ENCODE peak calls at places on chromosomes 6 and 20, in five cellular contexts. One of them, this sample, is unnamed.
A peak's percentile ranks its signal among the peaks of the same experiment; 100 is the strongest.

GRCh38 chr6:108635505-108636226 is 74.9 kb downstream of the FOXO3 start:
- DNase-seq in PC-9: no peak
- DNase-seq in astrocyte: no peak
- DNase-seq in mesendoderm: no peak
- DNase-seq in neuronal stem cell: no peak
- DNase-seq in this sample: peak; percentile 33

GRCh38 chr20:53752583-53752970 is 158.9 kb upstream of the ZNF217 start:
- DNase-seq in PC-9: no peak
- DNase-seq in astrocyte: no peak
- DNase-seq in mesendoderm: no peak
- DNase-seq in neuronal stem cell: no peak
- DNase-seq in this sample: no peak

GRCh38 chr6:24982231-24982630 is 46.5 kb upstream of the RIPOR2 start:
- DNase-seq in PC-9: peak; percentile 74
- DNase-seq in astrocyte: peak; percentile 74
- DNase-seq in mesendoderm: no peak
- DNase-seq in neuronal stem cell: no peak
- DNase-seq in this sample: peak; percentile 32

GRCh38 chr20:50501970-50502745 is 8.0 kb upstream of the PTPN1 start:
- DNase-seq in PC-9: no peak
- DNase-seq in astrocyte: no peak
- DNase-seq in mesendoderm: no peak
- DNase-seq in neuronal stem cell: no peak
- DNase-seq in this sample: no peak

GRCh38 chr6:126535585-126535984 is 195.7 kb downstream of the CENPW start:
- DNase-seq in PC-9: no peak
- DNase-seq in astrocyte: peak; percentile 56
- DNase-seq in mesendoderm: no peak
- DNase-seq in neuronal stem cell: no peak
- DNase-seq in this sample: no peak

GRCh38 chr6:134287863-134288537 is 29.9 kb downstream of the SGK1 start:
- DNase-seq in PC-9: no peak
- DNase-seq in astrocyte: no peak
- DNase-seq in mesendoderm: no peak
- DNase-seq in neuronal stem cell: no peak
- DNase-seq in this sample: peak; percentile 45

GRCh38 chr6:89260310-89260709 is 43.2 kb upstream of the GABRR1 start:
- DNase-seq in PC-9: no peak
- DNase-seq in astrocyte: no peak
- DNase-seq in mesendoderm: no peak
- DNase-seq in neuronal stem cell: no peak
- DNase-seq in this sample: no peak

GRCh38 chr6:114281496-114281895 is 61.3 kb downstream of the HS3ST5 start:
- DNase-seq in PC-9: no peak
- DNase-seq in astrocyte: no peak
- DNase-seq in mesendoderm: peak; percentile 48
- DNase-seq in neuronal stem cell: no peak
- DNase-seq in this sample: no peak

GRCh38 chr20:48563191-48563884 is 264.5 kb downstream of the PREX1 start:
- DNase-seq in PC-9: no peak
- DNase-seq in astrocyte: no peak
- DNase-seq in mesendoderm: no peak
- DNase-seq in neuronal stem cell: no peak
- DNase-seq in this sample: no peak

GRCh38 chr6:139926711-139927110 is 552.3 kb upstream of the CITED2 start:
- DNase-seq in PC-9: no peak
- DNase-seq in astrocyte: peak; percentile 79
- DNase-seq in mesendoderm: no peak
- DNase-seq in neuronal stem cell: no peak
- DNase-seq in this sample: no peak
- H3K4me2 ChIP-seq in PC-9: no peak overlapping the region
- H3K4me2 ChIP-seq in astrocyte: peak overlapping the region; percentile 74
- H3K4me2 ChIP-seq in mesendoderm: no peak overlapping the region
- H3K4me2 ChIP-seq in neuronal stem cell: no peak overlapping the region
- H3K4me2 ChIP-seq in this sample: no peak overlapping the region

GRCh38 chr6:129659167-129659566 is 50.8 kb downstream of the ARHGAP18 start:
- DNase-seq in PC-9: no peak
- DNase-seq in astrocyte: no peak
- DNase-seq in mesendoderm: no peak
- DNase-seq in neuronal stem cell: no peak
- DNase-seq in this sample: no peak
- H3K4me2 ChIP-seq in PC-9: no peak overlapping the region
- H3K4me2 ChIP-seq in astrocyte: no peak overlapping the region
- H3K4me2 ChIP-seq in mesendoderm: no peak overlapping the region
- H3K4me2 ChIP-seq in neuronal stem cell: no peak overlapping the region
- H3K4me2 ChIP-seq in this sample: no peak overlapping the region

GRCh38 chr6:3135668-3136297 is 17.3 kb downstream of the BPHL start:
- DNase-seq in PC-9: no peak
- DNase-seq in astrocyte: no peak
- DNase-seq in mesendoderm: no peak
- DNase-seq in neuronal stem cell: no peak
- DNase-seq in this sample: no peak
- H3K4me2 ChIP-seq in PC-9: no peak overlapping the region
- H3K4me2 ChIP-seq in astrocyte: no peak overlapping the region
- H3K4me2 ChIP-seq in mesendoderm: no peak overlapping the region
- H3K4me2 ChIP-seq in neuronal stem cell: no peak overlapping the region
- H3K4me2 ChIP-seq in this sample: no peak overlapping the region

GRCh38 chr20:32702706-32703425 is 29.1 kb upstream of the C20orf203 start:
- DNase-seq in PC-9: no peak
- DNase-seq in astrocyte: no peak
- DNase-seq in mesendoderm: no peak
- DNase-seq in neuronal stem cell: no peak
- DNase-seq in this sample: no peak
- H3K4me2 ChIP-seq in PC-9: no peak overlapping the region
- H3K4me2 ChIP-seq in astrocyte: no peak overlapping the region
- H3K4me2 ChIP-seq in mesendoderm: no peak overlapping the region
- H3K4me2 ChIP-seq in neuronal stem cell: no peak overlapping the region
- H3K4me2 ChIP-seq in this sample: no peak overlapping the region

DNA sequence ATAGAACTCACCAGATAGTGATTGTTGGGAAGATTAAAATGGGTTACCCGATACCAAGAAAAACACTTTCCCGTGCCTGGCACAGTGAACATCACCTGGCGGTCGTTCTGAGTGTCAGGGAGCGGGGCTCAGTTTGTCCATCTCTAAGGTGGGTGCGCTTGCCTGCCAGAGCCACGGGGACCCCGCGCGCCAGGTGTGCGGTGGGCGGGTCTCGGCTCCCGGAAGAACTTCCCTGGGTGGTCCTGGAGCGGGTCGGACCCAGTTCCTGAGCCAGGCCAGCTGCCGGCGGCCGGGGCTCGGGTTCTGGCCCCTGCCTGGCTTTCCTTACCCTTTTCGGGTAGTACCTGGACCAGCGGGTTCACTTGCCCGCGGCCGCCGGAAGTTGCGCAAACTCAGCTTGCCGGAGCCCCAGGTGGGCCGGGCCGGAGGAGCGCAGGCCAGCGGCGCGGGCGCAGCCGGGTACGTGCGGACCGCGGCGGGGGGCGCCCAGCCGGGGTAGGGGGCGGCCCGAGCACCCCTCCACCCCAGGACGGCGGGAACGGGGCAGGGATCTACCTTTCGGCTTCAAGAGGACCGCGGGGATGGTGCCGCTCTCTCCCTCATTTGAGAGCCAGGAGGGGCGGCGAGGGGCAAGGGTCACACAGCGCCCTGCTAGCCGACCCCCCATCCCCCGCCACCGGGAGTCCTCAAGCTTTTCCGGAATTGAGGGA is 7.5 kb downstream of the FAM110A start:
- DNase-seq in PC-9: peak; percentile 51
- DNase-seq in astrocyte: no peak
- DNase-seq in mesendoderm: peak; percentile 41
- DNase-seq in neuronal stem cell: no peak
- DNase-seq in this sample: peak; percentile 46
- H3K4me2 ChIP-seq in PC-9: peak overlapping the region; percentile 80
- H3K4me2 ChIP-seq in astrocyte: peak overlapping the region; percentile 73
- H3K4me2 ChIP-seq in mesendoderm: peak overlapping the region; percentile 90
- H3K4me2 ChIP-seq in neuronal stem cell: peak overlapping the region; percentile 88
- H3K4me2 ChIP-seq in this sample: peak overlapping the region; percentile 97

GRCh38 chr6:107616776-107617175 is 126.9 kb downstream of the SOBP start:
- DNase-seq in PC-9: peak; percentile 10
- DNase-seq in astrocyte: no peak
- DNase-seq in mesendoderm: no peak
- DNase-seq in neuronal stem cell: no peak
- DNase-seq in this sample: no peak

GRCh38 chr6:107621216-107621940 is 131.5 kb downstream of the SOBP start:
- DNase-seq in PC-9: peak; percentile 19
- DNase-seq in astrocyte: no peak
- DNase-seq in mesendoderm: no peak
- DNase-seq in neuronal stem cell: no peak
- DNase-seq in this sample: no peak

GRCh38 chr6:107620736-107621135 is 130.8 kb downstream of the SOBP start:
- DNase-seq in PC-9: peak; percentile 30
- DNase-seq in astrocyte: no peak
- DNase-seq in mesendoderm: no peak
- DNase-seq in neuronal stem cell: no peak
- DNase-seq in this sample: no peak

GRCh38 chr6:107622269-107622668 is 132.4 kb downstream of the SOBP start:
- DNase-seq in PC-9: no peak
- DNase-seq in astrocyte: no peak
- DNase-seq in mesendoderm: no peak
- DNase-seq in neuronal stem cell: no peak
- DNase-seq in this sample: no peak

DNA sequence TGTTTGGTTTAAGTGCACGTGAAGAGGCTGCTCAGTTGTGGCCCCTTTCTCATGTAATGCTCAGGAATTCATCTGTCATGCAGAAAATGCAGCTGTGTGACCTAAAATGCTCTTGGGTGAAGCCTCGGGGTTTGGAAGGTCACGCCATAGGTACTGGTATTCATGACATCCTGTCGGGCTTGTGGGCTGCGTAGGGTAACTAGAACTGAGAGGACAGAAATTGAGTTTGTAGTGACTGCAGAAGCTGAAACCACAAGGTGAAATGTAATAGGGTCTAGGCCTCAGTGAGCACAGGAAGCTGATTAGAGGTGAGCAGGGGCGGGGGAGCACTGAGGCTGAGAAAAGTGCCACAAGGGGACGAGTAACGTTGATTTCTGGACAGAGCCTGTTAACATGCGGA is 128.8 kb downstream of the SOBP start:
- DNase-seq in PC-9: peak; percentile 18
- DNase-seq in astrocyte: no peak
- DNase-seq in mesendoderm: no peak
- DNase-seq in neuronal stem cell: no peak
- DNase-seq in this sample: no peak
- H3K4me2 ChIP-seq in PC-9: no peak overlapping the region
- H3K4me2 ChIP-seq in astrocyte: no peak overlapping the region
- H3K4me2 ChIP-seq in mesendoderm: no peak overlapping the region
- H3K4me2 ChIP-seq in neuronal stem cell: no peak overlapping the region
- H3K4me2 ChIP-seq in this sample: no peak overlapping the region

GRCh38 chr6:28981833-28982475 is 23.2 kb downstream of the ZNF311 start:
- DNase-seq in PC-9: peak; percentile 86
- DNase-seq in astrocyte: peak; percentile 79
- DNase-seq in mesendoderm: peak; percentile 93
- DNase-seq in neuronal stem cell: peak; percentile 87
- DNase-seq in this sample: peak; percentile 91

GRCh38 chr6:28983838-28984237 is 21.3 kb downstream of the ZNF311 start:
- DNase-seq in PC-9: no peak
- DNase-seq in astrocyte: no peak
- DNase-seq in mesendoderm: no peak
- DNase-seq in neuronal stem cell: no peak
- DNase-seq in this sample: no peak

GRCh38 chr6:28988536-28989415 is 16.3 kb downstream of the ZNF311 start:
- DNase-seq in PC-9: peak; percentile 76
- DNase-seq in astrocyte: peak; percentile 38
- DNase-seq in mesendoderm: peak; percentile 97
- DNase-seq in neuronal stem cell: peak; percentile 75
- DNase-seq in this sample: peak; percentile 48

GRCh38 chr6:28982476-28983266 is 22.4 kb downstream of the ZNF311 start:
- DNase-seq in PC-9: peak; percentile 56
- DNase-seq in astrocyte: peak; percentile 53
- DNase-seq in mesendoderm: peak; percentile 65
- DNase-seq in neuronal stem cell: peak; percentile 56
- DNase-seq in this sample: peak; percentile 65

DNA sequence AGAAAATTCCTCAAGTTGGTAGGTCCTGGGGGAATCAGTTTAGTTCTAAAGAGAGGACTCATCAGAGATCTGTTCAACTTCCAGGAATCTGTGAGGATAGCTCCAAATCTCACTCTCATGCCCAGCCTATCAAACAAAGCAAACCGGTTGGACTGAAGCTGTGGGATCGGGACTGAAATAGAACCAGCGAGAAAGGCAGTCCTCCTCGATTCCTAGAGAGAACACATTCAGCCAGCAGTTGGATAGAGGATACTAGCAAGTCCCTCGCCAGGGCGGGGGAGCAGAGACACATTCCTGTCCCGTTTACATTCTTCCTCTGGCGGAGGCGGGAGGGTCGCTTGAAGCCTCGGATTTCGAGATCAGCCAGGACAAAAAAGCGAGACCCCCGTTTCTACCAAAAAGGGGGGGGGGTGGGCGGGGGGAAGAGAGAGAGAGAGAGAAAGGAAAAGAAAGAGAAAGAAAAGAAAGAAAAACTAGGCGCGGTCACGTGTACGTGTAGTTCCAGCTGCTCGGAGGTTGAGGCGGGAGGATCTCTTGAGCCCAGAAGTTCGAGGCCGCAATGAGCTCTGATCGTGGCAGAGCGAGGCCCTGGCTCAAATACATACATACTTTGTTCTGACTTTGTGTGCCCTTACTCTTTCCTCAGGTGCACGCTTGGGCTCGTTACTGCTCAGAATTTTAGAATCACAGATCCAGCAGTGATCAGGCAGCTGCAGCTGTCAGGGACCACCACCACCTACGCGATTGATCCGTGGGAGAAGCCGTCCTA is 19.5 kb downstream of the ZNF311 start:
- DNase-seq in PC-9: peak; percentile 97
- DNase-seq in astrocyte: peak; percentile 97
- DNase-seq in mesendoderm: peak; percentile 100
- DNase-seq in neuronal stem cell: peak; percentile 91
- DNase-seq in this sample: peak; percentile 97
- H3K4me2 ChIP-seq in PC-9: peak overlapping the region; percentile 72
- H3K4me2 ChIP-seq in astrocyte: peak overlapping the region; percentile 83
- H3K4me2 ChIP-seq in mesendoderm: peak overlapping the region; percentile 98
- H3K4me2 ChIP-seq in neuronal stem cell: peak overlapping the region; percentile 45
- H3K4me2 ChIP-seq in this sample: peak overlapping the region; percentile 76

DNA sequence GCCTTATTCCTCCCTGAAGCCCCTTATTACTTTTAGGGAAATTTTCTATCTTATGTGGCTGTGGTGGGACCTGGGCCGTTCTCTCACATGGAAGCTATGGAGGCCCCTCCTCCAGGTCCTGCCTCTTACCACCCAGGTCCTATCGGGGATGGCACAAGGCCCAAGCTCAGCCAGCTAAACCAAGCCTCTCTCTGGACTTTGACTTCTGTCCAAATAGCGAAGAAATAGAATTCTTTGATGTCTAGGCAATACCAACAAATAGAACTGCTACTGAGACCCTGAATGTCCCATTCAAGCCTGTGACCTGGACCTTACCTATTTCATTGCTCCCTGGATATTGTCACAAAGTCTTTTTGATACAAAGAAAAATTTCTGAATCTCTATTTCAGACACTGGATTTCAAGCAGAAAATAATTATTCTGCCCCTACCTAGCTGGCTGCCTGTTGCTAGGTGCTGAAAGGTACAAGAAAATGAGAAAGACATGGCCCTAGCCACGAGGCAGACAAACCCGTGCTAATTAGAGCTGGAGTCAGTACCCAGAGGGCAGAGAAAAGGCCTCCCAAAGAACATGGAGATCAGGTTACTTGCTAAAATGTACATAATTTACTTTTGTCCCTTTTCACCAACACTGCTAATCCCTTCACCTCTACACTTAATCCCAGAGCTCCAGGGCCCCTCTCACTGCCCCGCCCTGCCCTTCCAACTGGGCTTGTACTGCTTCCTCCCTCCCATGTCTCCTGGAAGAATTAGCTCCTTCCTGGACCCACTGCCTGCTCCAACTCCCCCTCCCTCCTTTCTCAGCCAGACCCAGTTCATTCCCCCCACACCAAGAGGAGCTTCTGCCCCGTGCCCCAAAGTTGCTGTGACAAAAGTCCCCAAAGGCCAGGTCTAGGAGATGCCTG is 15.5 kb upstream of the NNAT start:
- DNase-seq in PC-9: no peak
- DNase-seq in astrocyte: no peak
- DNase-seq in mesendoderm: no peak
- DNase-seq in neuronal stem cell: no peak
- DNase-seq in this sample: no peak
- H3K4me2 ChIP-seq in PC-9: no peak overlapping the region
- H3K4me2 ChIP-seq in astrocyte: no peak overlapping the region
- H3K4me2 ChIP-seq in mesendoderm: no peak overlapping the region
- H3K4me2 ChIP-seq in neuronal stem cell: no peak overlapping the region
- H3K4me2 ChIP-seq in this sample: no peak overlapping the region

This sample was measured in mammary epithelial cell.